ENCODE peak calls at places on chromosome 2, in nine cellular contexts. D, Z, H, N, J, R, V, P and I are unnamed samples.

GRCh38 chr2:238571626-238572372 is 145.1 kb downstream of the ASB1 start:
- DNase-seq in D (no peak), Z (no peak), H (no peak), N (no peak), J (no peak), R (no peak), V (no peak), P (no peak), I (no peak)

GRCh38 chr2:44250376-44250775 is 24.9 kb upstream of the SLC3A1 start:
- DNase-seq in D (no peak), Z (no peak), H (peak; percentile 61), N (no peak), J (no peak), R (no peak), V (no peak), P (peak; percentile 71), I (no peak)

GRCh38 chr2:64737547-64737946 is 83.8 kb upstream of the SERTAD2 start:
- DNase-seq in D (no peak), Z (no peak), H (peak; percentile 71), N (no peak), J (no peak), R (no peak), V (no peak), P (no peak), I (no peak)

GRCh38 chr2:234590076-234590475 is 93.2 kb upstream of the ARL4C start:
- DNase-seq in D (no peak), Z (no peak), H (no peak), N (no peak), J (no peak), R (no peak), V (no peak), P (no peak), I (no peak)

GRCh38 chr2:235463893-235464292 is 29.9 kb upstream of the AGAP1 start:
- DNase-seq in D (no peak), Z (no peak), H (no peak), N (peak; percentile 81), J (no peak), R (no peak), V (no peak), P (no peak), I (no peak)

GRCh38 chr2:126657636-126658315 is 1.8 kb downstream of the GYPC start:
- DNase-seq in D (no peak), Z (peak; percentile 41), H (peak; percentile 92), N (peak; percentile 90), J (peak; percentile 99), R (peak; percentile 96), V (peak; percentile 98), P (peak; percentile 72), I (peak; percentile 95)

GRCh38 chr2:232714969-232715368 is 17.8 kb downstream of the GIGYF2 start:
- DNase-seq in D (no peak), Z (no peak), H (no peak), N (no peak), J (no peak), R (no peak), V (no peak), P (no peak), I (no peak)

GRCh38 chr2:68767031-68767961 is 32.7 kb downstream of the ARHGAP25 start:
- DNase-seq in D (no peak), Z (no peak), H (peak; percentile 88), N (no peak), J (peak; percentile 48), R (no peak), V (no peak), P (peak; percentile 61), I (no peak)

GRCh38 chr2:16626497-16626896 is 39.1 kb downstream of the CYRIA start:
- DNase-seq in D (no peak), Z (no peak), H (no peak), N (peak; percentile 40), J (peak; percentile 81), R (no peak), V (no peak), P (no peak), I (no peak)

GRCh38 chr2:120647487-120647886 is 88.2 kb upstream of the GLI2 start:
- DNase-seq in D (no peak), Z (no peak), H (no peak), N (no peak), J (no peak), R (no peak), V (no peak), P (no peak), I (peak; percentile 37)

GRCh38 chr2:144407262-144407661 is 112.7 kb downstream of the ZEB2 start:
- DNase-seq in D (no peak), Z (no peak), H (no peak), N (no peak), J (no peak), R (no peak), V (no peak), P (no peak), I (no peak)

GRCh38 chr2:65025453-65026128 is 30.6 kb upstream of the CEP68 start:
- DNase-seq in D (no peak), Z (no peak), H (no peak), N (no peak), J (peak; percentile 63), R (no peak), V (no peak), P (no peak), I (no peak)

GRCh38 chr2:182767578-182767977 is 51.5 kb downstream of the DNAJC10 start:
- DNase-seq in D (peak; percentile 4), Z (no peak), H (peak; percentile 20), N (no peak), J (peak; percentile 17), R (no peak), V (peak; percentile 33), P (peak; percentile 18), I (no peak)

GRCh38 chr2:182763311-182763912 is 47.4 kb downstream of the DNAJC10 start:
- DNase-seq in D (peak; percentile 15), Z (no peak), H (peak; percentile 48), N (no peak), J (peak; percentile 30), R (no peak), V (peak; percentile 56), P (peak; percentile 71), I (no peak)

GRCh38 chr2:182758379-182758778 is 42.3 kb downstream of the DNAJC10 start:
- DNase-seq in D (no peak), Z (no peak), H (no peak), N (no peak), J (no peak), R (no peak), V (no peak), P (no peak), I (no peak)

GRCh38 chr2:182766626-182767025 is 50.6 kb downstream of the DNAJC10 start:
- DNase-seq in D (no peak), Z (no peak), H (no peak), N (no peak), J (no peak), R (no peak), V (no peak), P (no peak), I (no peak)

GRCh38 chr2:182761903-182762302 is 45.8 kb downstream of the DNAJC10 start:
- DNase-seq in D (no peak), Z (no peak), H (no peak), N (no peak), J (no peak), R (peak; percentile 57), V (no peak), P (no peak), I (no peak)
- TF ChIP-seq CTCF in D (no peak), Z (peak; percentile 36), H (no peak), N (peak; percentile 42), J (no peak), R (peak; percentile 54), V (no peak), P (no peak), I (no peak)

GRCh38 chr2:53740170-53740569 is 27.4 kb upstream of the CHAC2 start:
- DNase-seq in D (no peak), Z (no peak), H (no peak), N (no peak), J (peak; percentile 42), R (no peak), V (peak; percentile 26), P (no peak), I (no peak)
- TF ChIP-seq CTCF in D (peak; percentile 75), Z (no peak), H (peak; percentile 3), N (peak; percentile 47), J (no peak), R (peak; percentile 50), V (peak; percentile 54), P (peak; percentile 41), I (peak; percentile 44)

DNA sequence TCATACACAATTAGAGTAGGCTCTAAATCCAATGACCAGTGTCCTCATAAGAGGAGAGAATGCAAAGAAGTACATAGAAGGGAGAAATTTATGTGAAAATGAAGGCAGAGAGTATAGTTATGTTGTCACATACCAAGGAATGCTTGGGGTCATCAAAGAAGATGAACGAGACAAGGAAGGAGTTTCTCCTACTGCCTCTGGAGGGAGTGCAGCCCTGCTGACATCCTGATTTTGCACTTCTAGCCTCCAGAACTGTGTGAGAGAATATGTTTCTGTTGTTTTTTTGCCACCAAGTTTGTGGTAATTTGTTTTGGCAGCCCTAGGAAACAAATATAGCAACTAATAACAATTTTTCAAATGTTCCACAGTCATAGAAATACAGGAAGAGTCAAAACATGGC is 100.2 kb downstream of the GALNT13 start:
- DNase-seq in D (no peak), Z (no peak), H (no peak), N (no peak), J (no peak), R (no peak), V (no peak), P (no peak), I (no peak)
- TF ChIP-seq CTCF in D (peak; percentile 15), Z (no peak), H (no peak), N (no peak), J (no peak), R (no peak), V (no peak), P (no peak), I (no peak)

GRCh38 chr2:198136142-198136541 is 331.7 kb downstream of the PLCL1 start:
- DNase-seq in D (no peak), Z (no peak), H (no peak), N (no peak), J (no peak), R (no peak), V (no peak), P (no peak), I (no peak)

GRCh38 chr2:198134287-198134955 is 330.0 kb downstream of the PLCL1 start:
- DNase-seq in D (no peak), Z (no peak), H (no peak), N (no peak), J (no peak), R (no peak), V (no peak), P (no peak), I (no peak)

GRCh38 chr2:198135481-198135934 is 331.1 kb downstream of the PLCL1 start:
- DNase-seq in D (no peak), Z (no peak), H (no peak), N (no peak), J (no peak), R (no peak), V (no peak), P (no peak), I (no peak)

GRCh38 chr2:198141726-198142125 is 337.3 kb downstream of the PLCL1 start:
- DNase-seq in D (no peak), Z (no peak), H (no peak), N (no peak), J (no peak), R (no peak), V (no peak), P (no peak), I (no peak)

DNA sequence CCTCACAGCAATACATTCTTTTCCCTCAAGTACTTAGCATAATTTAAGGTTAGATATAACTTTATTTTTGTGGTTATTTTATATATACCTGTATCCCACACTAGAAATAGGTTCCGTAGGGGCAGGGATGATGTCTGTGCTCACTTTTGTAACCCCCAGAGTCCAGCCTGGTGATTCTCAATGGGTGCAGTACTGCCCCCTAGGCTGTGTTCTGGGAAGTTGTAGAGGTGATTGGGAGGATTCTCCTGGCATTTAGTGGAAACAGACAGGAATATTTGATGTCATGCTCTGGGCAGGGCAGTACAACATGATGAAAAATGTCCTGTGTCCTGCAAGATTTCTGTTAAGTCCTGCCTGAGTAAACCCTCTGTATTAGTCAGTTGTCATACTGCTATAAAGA is 333.3 kb downstream of the PLCL1 start:
- DNase-seq in D (no peak), Z (no peak), H (no peak), N (no peak), J (no peak), R (no peak), V (no peak), P (no peak), I (no peak)
- TF ChIP-seq CTCF in D (no peak), Z (no peak), H (no peak), N (no peak), J (peak; percentile 17), R (no peak), V (no peak), P (no peak), I (no peak)